ENCODE peak calls at places on chromosomes 7 and 10, in seven cellular contexts. O, E, M, D, C, A and T are unnamed samples.
A peak's percentile ranks its signal among the peaks of the same experiment; 100 is the strongest.

GRCh38 chr10:60921631-60922030 is 22.4 kb downstream of the RHOBTB1 start:
- DNase-seq in O (no peak), E (no peak), M (no peak), D (no peak), C (no peak), A (no peak), T (no peak)

GRCh38 chr10:26881600-26882331 is 21.0 kb upstream of the ABI1 start:
- DNase-seq in O (no peak), E (no peak), M (no peak), D (no peak), C (peak; percentile 55), A (peak; percentile 65), T (peak; percentile 40)

GRCh38 chr10:107616463-107617131 is 452.1 kb upstream of the SORCS1 start:
- DNase-seq in O (no peak), E (no peak), M (no peak), D (no peak), C (no peak), A (no peak), T (no peak)

GRCh38 chr10:109877546-109877945 is 45.8 kb downstream of the XPNPEP1 start:
- DNase-seq in O (no peak), E (no peak), M (no peak), D (no peak), C (no peak), A (no peak), T (no peak)

GRCh38 chr7:132508724-132509348 is 67.4 kb downstream of the PLXNA4 start:
- DNase-seq in O (no peak), E (no peak), M (no peak), D (no peak), C (no peak), A (no peak), T (no peak)

GRCh38 chr7:149883452-149883861 is 9.7 kb downstream of the ATP6V0E2 start:
- DNase-seq in O (no peak), E (no peak), M (no peak), D (peak; percentile 82), C (peak; percentile 25), A (peak; percentile 36), T (no peak)

GRCh38 chr7:30760514-30761213 is 8.7 kb downstream of the INMT start:
- DNase-seq in O (peak; percentile 79), E (no peak), M (no peak), D (no peak), C (no peak), A (no peak), T (no peak)

GRCh38 chr10:133007360-133007858 is 65.0 kb upstream of the CFAP46 start:
- DNase-seq in O (no peak), E (no peak), M (no peak), D (no peak), C (no peak), A (no peak), T (no peak)

GRCh38 chr10:61804414-61804813 is 97.1 kb upstream of the ARID5B start:
- DNase-seq in O (no peak), E (no peak), M (no peak), D (no peak), C (no peak), A (peak; percentile 70), T (no peak)

GRCh38 chr7:68038621-68039314 is 1042.1 kb downstream of the TYW1 start:
- DNase-seq in O (no peak), E (no peak), M (no peak), D (no peak), C (peak; percentile 76), A (no peak), T (no peak)

GRCh38 chr10:77244746-77245145 is 392.9 kb downstream of the KCNMA1 start:
- DNase-seq in O (no peak), E (no peak), M (no peak), D (no peak), C (no peak), A (no peak), T (no peak)

GRCh38 chr10:68559251-68559650 is 886 bp upstream of the TET1 start:
- DNase-seq in O (no peak), E (no peak), M (no peak), D (no peak), C (no peak), A (no peak), T (no peak)

GRCh38 chr7:5459084-5459483 is 35.5 kb upstream of the TNRC18 start:
- DNase-seq in O (no peak), E (no peak), M (no peak), D (no peak), C (no peak), A (no peak), T (no peak)

GRCh38 chr10:96556003-96556402 is 30.8 kb downstream of the TM9SF3 start:
- DNase-seq in O (no peak), E (no peak), M (no peak), D (no peak), C (no peak), A (peak; percentile 24), T (no peak)

GRCh38 chr10:46216003-46216634 is 70.7 kb upstream of the ANTXRL start:
- DNase-seq in O (no peak), E (no peak), M (no peak), D (no peak), C (no peak), A (no peak), T (no peak)

GRCh38 chr10:132141076-132141475 is 45.7 kb upstream of the DPYSL4 start:
- DNase-seq in O (no peak), E (peak; percentile 18), M (no peak), D (no peak), C (no peak), A (no peak), T (no peak)

GRCh38 chr10:118775478-118775877 is 20.7 kb upstream of the CACUL1 start:
- DNase-seq in O (no peak), E (no peak), M (no peak), D (no peak), C (no peak), A (no peak), T (no peak)
- TF ChIP-seq CTCF in O (no peak), E (no peak), M (no peak), D (no peak), C (no peak), A (no peak), T (no peak)

GRCh38 chr7:23863209-23863798 is 153.3 kb downstream of the STK31 start:
- DNase-seq in O (no peak), E (no peak), M (no peak), D (peak; percentile 51), C (peak; percentile 21), A (peak; percentile 15), T (no peak)
- TF ChIP-seq CTCF in O (peak; percentile 39), E (peak; percentile 72), M (peak; percentile 39), D (no peak), C (peak; percentile 78), A (peak; percentile 11), T (peak; percentile 41)

GRCh38 chr7:154566877-154567276 is 436.0 kb downstream of the PAXIP1 start:
- DNase-seq in O (no peak), E (no peak), M (no peak), D (no peak), C (no peak), A (no peak), T (no peak)
- TF ChIP-seq CTCF in O (peak; percentile 29), E (no peak), M (no peak), D (no peak), C (peak; percentile 7), A (no peak), T (peak; percentile 66)

GRCh38 chr7:134316539-134317344 is at the start of gene SLC35B4:
- DNase-seq in O (peak; percentile 98), E (peak; percentile 87), M (peak; percentile 84), D (peak; percentile 99), C (peak; percentile 100), A (peak; percentile 99), T (peak; percentile 84)
- TF ChIP-seq CTCF in O (peak; percentile 37), E (no peak), M (peak; percentile 21), D (no peak), C (no peak), A (no peak), T (no peak)

GRCh38 chr7:106678795-106679152 is 17.8 kb upstream of the CCDC71L start:
- DNase-seq in O (no peak), E (no peak), M (no peak), D (no peak), C (no peak), A (no peak), T (no peak)
- TF ChIP-seq CTCF in O (no peak), E (no peak), M (no peak), D (no peak), C (no peak), A (no peak), T (no peak)

GRCh38 chr7:41045556-41046123 is 657.2 kb downstream of the INHBA start:
- DNase-seq in O (no peak), E (no peak), M (no peak), D (no peak), C (no peak), A (peak; percentile 18), T (no peak)
- TF ChIP-seq CTCF in O (no peak), E (no peak), M (peak; percentile 51), D (no peak), C (no peak), A (no peak), T (peak; percentile 42)

DNA sequence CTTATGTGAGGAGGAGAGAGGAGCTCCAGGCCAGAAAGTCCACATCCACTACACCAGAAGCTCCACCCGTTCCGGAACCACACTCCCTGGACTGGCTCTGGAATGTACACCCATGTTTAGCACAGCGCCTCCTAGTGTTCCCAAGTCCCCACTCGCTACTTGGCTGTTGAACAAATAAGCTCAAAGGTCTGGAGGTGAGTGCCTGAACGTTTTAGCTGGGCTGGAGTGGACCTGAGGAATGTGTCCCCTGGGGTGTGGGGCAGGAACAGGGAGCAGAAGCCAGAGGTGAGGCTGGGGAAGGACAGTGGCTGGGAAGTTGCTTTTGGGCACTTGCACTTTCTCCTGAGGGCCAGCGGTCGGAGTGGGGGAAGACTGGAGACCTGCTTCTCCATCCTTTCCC is 164.1 kb upstream of the CDCA7L start:
- DNase-seq in O (no peak), E (no peak), M (no peak), D (peak; percentile 62), C (peak; percentile 28), A (no peak), T (no peak)
- TF ChIP-seq CTCF in O (no peak), E (no peak), M (no peak), D (no peak), C (no peak), A (peak; percentile 27), T (peak; percentile 26)